ENCODE peak calls at places on chromosomes 6 and 20, in four cellular contexts. M is left colon, L is C1 segment of cervical spinal cord, G is NCI-H187. B is an unnamed sample.

GRCh38 chr20:53579581-53580375 is 13.9 kb downstream of the ZNF217 start:
- DNase-seq in M (peak), L (no peak), G (no peak), B (no peak)

GRCh38 chr6:107114872-107115694 is at the start of gene BEND3:
- DNase-seq in M (peak), L (peak), G (peak), B (peak)

GRCh38 chr6:19279137-19279747 is 557.9 kb upstream of the ID4 start:
- DNase-seq in M (no peak), L (no peak), G (no peak), B (no peak)

GRCh38 chr6:75262716-75263463 is 19.3 kb upstream of the COX7A2 start:
- DNase-seq in M (no peak), L (no peak), G (no peak), B (no peak)

GRCh38 chr20:62752671-62753501 is 43.4 kb upstream of the MRGBP start:
- DNase-seq in M (no peak), L (no peak), G (no peak), B (no peak)

GRCh38 chr20:1382670-1383069 is 10.2 kb downstream of the FKBP1A start:
- DNase-seq in M (no peak), L (no peak), G (no peak), B (no peak)

GRCh38 chr20:10553326-10553984 is 118.3 kb downstream of the SLX4IP start:
- DNase-seq in M (peak), L (peak), G (peak), B (peak)

GRCh38 chr20:15375836-15376235 is 1038.4 kb upstream of the FLRT3 start:
- DNase-seq in M (no peak), L (no peak), G (no peak), B (no peak)

GRCh38 chr6:151058021-151058733 is 181.6 kb upstream of the AKAP12 start:
- DNase-seq in M (no peak), L (no peak), G (no peak), B (no peak)

GRCh38 chr20:36830791-36831691 is 44.9 kb upstream of the TLDC2 start:
- DNase-seq in M (no peak), L (peak), G (no peak), B (peak)

GRCh38 chr20:13183005-13183404 is 38.1 kb upstream of the ISM1 start:
- DNase-seq in M (no peak), L (no peak), G (no peak), B (no peak)

GRCh38 chr6:3843379-3844096 is 5.6 kb upstream of the FAM50B start:
- DNase-seq in M (no peak), L (no peak), G (no peak), B (no peak)

GRCh38 chr6:132964101-132964867 is 149.9 kb downstream of the RPS12 start:
- DNase-seq in M (no peak), L (no peak), G (no peak), B (no peak)

GRCh38 chr20:43824699-43825402 is 89.8 kb upstream of the TOX2 start:
- DNase-seq in M (no peak), L (peak), G (no peak), B (no peak)

GRCh38 chr6:129281173-129281796 is 398.3 kb downstream of the LAMA2 start:
- DNase-seq in M (no peak), L (no peak), G (no peak), B (no peak)

GRCh38 chr20:59405226-59405815 is 104.9 kb downstream of the EDN3 start:
- DNase-seq in M (no peak), L (no peak), G (no peak), B (no peak)

GRCh38 chr20:48070961-48071645 is 285.8 kb upstream of the SULF2 start:
- DNase-seq in M (no peak), L (peak), G (no peak), B (no peak)

GRCh38 chr6:115091461-115091860 is 748.6 kb upstream of the HS3ST5 start:
- DNase-seq in M (no peak), L (no peak), G (no peak), B (no peak)

GRCh38 chr6:109260701-109261100 is 121.6 kb downstream of the CD164 start:
- DNase-seq in M (no peak), L (no peak), G (no peak), B (no peak)

GRCh38 chr6:170269873-170270541 is 20.9 kb downstream of the DLL1 start:
- DNase-seq in M (no peak), L (no peak), G (no peak), B (no peak)

GRCh38 chr6:56022678-56023077 is 147.3 kb upstream of the BMP5 start:
- DNase-seq in M (no peak), L (no peak), G (no peak), B (no peak)

GRCh38 chr6:45495404-45496084 is 117.8 kb upstream of the SUPT3H start:
- DNase-seq in M (no peak), L (no peak), G (no peak), B (no peak)

GRCh38 chr6:157017022-157017421 is 239.8 kb downstream of the ARID1B start:
- DNase-seq in M (no peak), L (no peak), G (no peak), B (no peak)

GRCh38 chr6:47180633-47181032 is 129.1 kb downstream of the TNFRSF21 start:
- DNase-seq in M (no peak), L (no peak), G (no peak), B (no peak)

GRCh38 chr20:34907616-34908469 is 31.4 kb downstream of the ACSS2 start:
- DNase-seq in M (peak), L (no peak), G (no peak), B (no peak)

GRCh38 chr20:22303523-22303922 is 280.8 kb downstream of the FOXA2 start:
- DNase-seq in M (no peak), L (no peak), G (no peak), B (no peak)

GRCh38 chr6:162203287-162203686 is 524.3 kb downstream of the PRKN start:
- DNase-seq in M (no peak), L (no peak), G (no peak), B (no peak)

GRCh38 chr20:49573900-49574416 is 6.0 kb upstream of the PTGIS start:
- DNase-seq in M (no peak), L (no peak), G (no peak), B (no peak)

GRCh38 chr6:14258695-14259655 is 141.4 kb downstream of the CD83 start:
- DNase-seq in M (no peak), L (no peak), G (no peak), B (no peak)

GRCh38 chr20:56624786-56625681 is 4.1 kb upstream of the TFAP2C start:
- DNase-seq in M (no peak), L (no peak), G (no peak), B (no peak)

GRCh38 chr20:50141018-50141675 is 12.4 kb downstream of the PEDS1 start:
- DNase-seq in M (no peak), L (no peak), G (no peak), B (no peak)

GRCh38 chr6:116115781-116116180 is 10.2 kb downstream of the COL10A1 start:
- DNase-seq in M (no peak), L (no peak), G (no peak), B (no peak)

GRCh38 chr6:78611886-78612480 is 255.4 kb upstream of the IRAK1BP1 start:
- DNase-seq in M (no peak), L (no peak), G (no peak), B (no peak)